ENCODE peak calls at places on chromosomes 16 and 17, in six cellular contexts. G is PC-3; Q is CD4-positive, alpha-beta T cell; R is BJ; V is IMR-90; A is CD8-positive, alpha-beta T cell. F is an unnamed sample.

GRCh38 chr16:80300876-80301275 is 239.9 kb upstream of the DYNLRB2 start:
- DNase-seq in G (no peak), R (peak; percentile 74), Q (no peak), V (peak; percentile 59), A (no peak), F (no peak)

GRCh38 chr16:79758615-79759346 is 158.2 kb upstream of the MAF start:
- DNase-seq in Q (no peak), A (no peak), V (no peak), G (peak; percentile 3), R (no peak), F (no peak)

GRCh38 chr16:68083861-68084503 is 1.2 kb upstream of the NFATC3 start:
- DNase-seq in G (no peak), A (no peak), Q (no peak), V (peak; percentile 37), R (no peak), F (no peak)

GRCh38 chr17:45440161-45440859 is 7.6 kb upstream of the ARHGAP27 start:
- DNase-seq in Q (no peak), A (no peak), V (no peak), G (peak; percentile 84), R (no peak), F (no peak)

GRCh38 chr16:72536673-72537435 is 364.9 kb upstream of the PMFBP1 start:
- DNase-seq in G (no peak), R (peak; percentile 37), V (peak; percentile 54), A (no peak), Q (no peak), F (no peak)

GRCh38 chr17:68656666-68657065 is 55.5 kb upstream of the FAM20A start:
- DNase-seq in Q (no peak), G (no peak), V (no peak), R (no peak), A (no peak), F (no peak)

GRCh38 chr17:16398270-16399267 is 16.8 kb upstream of the TRPV2 start:
- DNase-seq in Q (no peak), V (no peak), A (peak; percentile 42), R (no peak), G (peak; percentile 75), F (no peak)

GRCh38 chr17:62629556-62630364 is 2.3 kb downstream of the MRC2 start:
- DNase-seq in R (no peak), A (no peak), Q (no peak), G (no peak), V (no peak), F (no peak)

GRCh38 chr17:16937431-16937830 is 34.5 kb downstream of the TNFRSF13B start:
- DNase-seq in Q (peak; percentile 22), R (no peak), A (no peak), G (no peak), V (no peak), F (no peak)

GRCh38 chr17:75588546-75589016 is 981 bp downstream of the MYO15B start:
- DNase-seq in R (no peak), A (no peak), V (no peak), G (no peak), Q (no peak), F (no peak)

GRCh38 chr17:43372273-43372911 is 26.4 kb upstream of the ARL4D start:
- DNase-seq in Q (no peak), A (no peak), G (no peak), R (no peak), V (no peak), F (no peak)

GRCh38 chr17:43018008-43018853 is 4.0 kb downstream of the VAT1 start:
- DNase-seq in R (no peak), V (no peak), Q (no peak), A (no peak), G (no peak), F (no peak)

GRCh38 chr17:81429813-81430510 is 34.7 kb downstream of the BAHCC1 start:
- DNase-seq in V (no peak), R (no peak), A (no peak), G (no peak), Q (no peak), F (no peak)

GRCh38 chr17:66514227-66514806 is 211.9 kb downstream of the PRKCA start:
- DNase-seq in V (peak; percentile 81), A (no peak), Q (no peak), R (no peak), G (peak; percentile 44), F (no peak)

GRCh38 chr16:86869288-86870022 is 291.1 kb downstream of the FOXL1 start:
- DNase-seq in R (no peak), G (no peak), A (no peak), V (no peak), Q (no peak), F (no peak)

GRCh38 chr16:75402821-75403475 is 30.4 kb downstream of the CFDP1 start:
- DNase-seq in V (peak; percentile 60), A (no peak), R (no peak), G (peak; percentile 39), Q (no peak), F (no peak)

GRCh38 chr16:66471696-66472393 is 44.8 kb downstream of the BEAN1 start:
- DNase-seq in R (no peak), Q (no peak), V (no peak), G (no peak), A (no peak), F (no peak)

GRCh38 chr16:8903004-8903403 is 20.9 kb downstream of the LITAFD start:
- DNase-seq in G (no peak), Q (no peak), A (no peak), V (no peak), R (no peak), F (no peak)

GRCh38 chr17:79019631-79020584 is 4.1 kb upstream of the C1QTNF1 start:
- DNase-seq in A (peak; percentile 59), Q (peak; percentile 55), R (no peak), V (peak; percentile 78), G (peak; percentile 86), F (no peak)

GRCh38 chr17:27457405-27457730 is 1.1 kb downstream of the KSR1 start:
- DNase-seq in R (no peak), A (no peak), G (no peak), V (no peak), Q (no peak), F (no peak)

GRCh38 chr17:29837531-29837930 is 92.5 kb downstream of the SSH2 start:
- DNase-seq in R (no peak), A (no peak), Q (no peak), G (no peak), V (no peak), F (no peak)

GRCh38 chr17:44353656-44354331 is 8.7 kb downstream of the GRN start:
- DNase-seq in R (no peak), V (no peak), Q (no peak), A (no peak), G (no peak), F (no peak)

GRCh38 chr16:19396555-19397011 is 21.1 kb upstream of the TMC5 start:
- DNase-seq in V (no peak), R (no peak), A (no peak), Q (no peak), G (peak; percentile 41), F (no peak)

DNA sequence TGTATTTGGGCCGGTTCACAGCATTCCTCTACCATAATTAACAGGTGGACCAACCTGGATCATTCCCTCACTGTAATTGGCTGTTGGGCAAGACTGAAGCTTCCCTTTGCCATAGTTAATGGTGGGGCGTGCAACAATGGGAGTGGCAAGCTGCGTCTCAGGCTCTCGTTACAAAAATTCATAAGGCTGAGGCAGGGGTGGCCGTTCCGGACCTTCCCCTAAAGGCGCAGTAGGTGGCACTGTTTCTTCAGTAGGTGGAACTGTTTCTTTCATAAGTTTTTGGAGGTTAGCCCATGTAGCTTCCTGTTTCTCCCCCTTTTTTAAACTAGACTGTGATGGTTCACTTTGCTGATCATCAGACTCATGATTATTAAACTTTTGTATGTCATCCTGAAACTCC is 17.0 kb upstream of the TMC5 start:
- DNase-seq in A (no peak), R (no peak), G (no peak), V (no peak), Q (no peak), F (no peak)
- TF ChIP-seq CTCF in A (no peak), R (no peak), G (peak; percentile 29), V (no peak), Q (no peak), F (no peak)

DNA sequence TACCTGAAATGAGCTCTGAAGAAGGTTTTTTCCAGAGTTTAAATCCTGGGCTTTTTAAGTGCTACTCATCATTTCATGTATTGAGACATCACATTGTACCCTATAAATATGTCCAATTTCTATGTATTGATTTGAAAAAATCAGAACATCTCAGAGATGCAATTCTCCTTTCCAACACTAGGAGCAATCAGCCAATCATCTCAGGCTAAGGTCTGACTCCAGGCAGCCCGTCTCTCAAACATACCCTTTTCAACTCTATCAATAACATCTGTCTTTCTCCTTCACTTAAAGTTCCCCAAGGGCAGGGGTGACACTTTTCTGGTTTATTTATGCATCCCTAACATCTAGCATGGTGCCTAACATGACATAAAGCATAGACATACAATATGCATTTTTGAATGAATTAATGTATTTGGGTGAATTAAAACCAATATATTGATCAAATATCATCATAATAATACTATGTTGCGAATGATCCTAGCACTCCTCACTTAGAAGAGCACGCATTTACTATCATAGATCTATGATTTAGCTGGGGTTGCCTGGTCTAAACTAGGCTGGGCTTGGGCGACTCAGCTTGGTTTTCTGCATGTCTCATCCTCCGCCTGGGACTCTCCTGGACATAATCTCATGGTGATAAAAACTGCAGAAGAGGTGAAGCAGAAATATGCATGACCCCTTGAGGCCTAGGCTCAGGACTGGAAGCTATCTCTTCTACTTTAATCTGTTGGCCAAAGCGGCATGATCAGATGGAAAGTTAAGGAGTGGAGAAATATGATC is 5.2 kb upstream of the CDH11 start:
- DNase-seq in R (no peak), V (no peak), A (no peak), G (no peak), Q (no peak), F (no peak)
- TF ChIP-seq CTCF in R (no peak), V (peak; percentile 11), A (no peak), G (peak; percentile 50), Q (no peak), F (peak; percentile 10)

GRCh38 chr17:1147664-1148063 is 32.1 kb downstream of the ABR start:
- DNase-seq in G (peak; percentile 80), Q (no peak), R (no peak), A (no peak), V (peak; percentile 43), F (no peak)
- TF ChIP-seq CTCF in G (peak; percentile 70), Q (no peak), R (peak; percentile 41), A (no peak), V (peak; percentile 44), F (no peak)

GRCh38 chr16:21239646-21240045 is 6.1 kb downstream of the ANKS4B start:
- DNase-seq in A (no peak), R (no peak), V (no peak), G (no peak), Q (no peak), F (no peak)

GRCh38 chr16:21247376-21247775 is 13.9 kb downstream of the ANKS4B start:
- DNase-seq in Q (no peak), G (no peak), V (no peak), A (no peak), R (no peak), F (no peak)

GRCh38 chr16:21244798-21245197 is 11.3 kb downstream of the ANKS4B start:
- DNase-seq in Q (no peak), G (no peak), R (no peak), V (no peak), A (no peak), F (no peak)

GRCh38 chr16:21236831-21237230 is 3.3 kb downstream of the ANKS4B start:
- DNase-seq in Q (no peak), V (no peak), A (no peak), G (no peak), R (no peak), F (no peak)

DNA sequence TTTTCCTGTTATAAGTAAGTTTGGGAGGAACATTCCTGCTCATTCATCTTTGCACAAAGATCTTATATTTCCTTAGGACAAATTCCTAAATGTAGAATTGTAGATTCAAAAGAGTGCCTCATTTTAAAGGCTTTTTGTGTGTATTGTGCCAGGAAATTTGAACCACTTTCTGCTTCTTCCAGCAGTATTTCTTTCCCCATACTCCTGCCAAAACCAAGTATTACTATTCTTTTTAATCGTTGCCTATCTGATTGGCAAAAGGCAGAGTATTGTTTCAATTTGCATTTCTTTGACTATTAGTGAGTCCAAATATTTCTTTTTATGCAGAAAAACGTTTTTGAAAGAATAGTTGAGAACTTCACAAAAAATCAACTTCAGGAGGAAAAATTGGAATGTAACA is 9.3 kb downstream of the ANKS4B start:
- DNase-seq in Q (no peak), A (no peak), R (no peak), G (no peak), V (no peak), F (no peak)
- TF ChIP-seq CTCF in Q (no peak), A (no peak), R (no peak), G (no peak), V (no peak), F (no peak)